ENCODE peak calls at places on chromosomes 7 and 10, in eight cellular contexts. One of them, this sample, is unnamed.

GRCh38 chr7:96786261-96786997 is 76.8 kb upstream of the SEM1 start:
- DNase-seq in A549: no peak
- DNase-seq in adrenal gland: peak
- DNase-seq in spleen: no peak
- DNase-seq in sigmoid colon: no peak
- DNase-seq in lower leg skin: peak
- DNase-seq in IMR-90: no peak
- DNase-seq in uterus: no peak
- DNase-seq in this sample: no peak

GRCh38 chr7:15821484-15822122 is 135.1 kb upstream of the MEOX2 start:
- DNase-seq in IMR-90: no peak
- DNase-seq in sigmoid colon: no peak
- DNase-seq in A549: no peak
- DNase-seq in uterus: peak
- DNase-seq in spleen: no peak
- DNase-seq in lower leg skin: no peak
- DNase-seq in adrenal gland: no peak
- DNase-seq in this sample: no peak

GRCh38 chr7:30470163-30470770 is 8.3 kb downstream of the NOD1 start:
- DNase-seq in lower leg skin: no peak
- DNase-seq in sigmoid colon: peak
- DNase-seq in adrenal gland: peak
- DNase-seq in IMR-90: peak
- DNase-seq in spleen: no peak
- DNase-seq in uterus: peak
- DNase-seq in A549: no peak
- DNase-seq in this sample: no peak

GRCh38 chr10:6576326-6576725 is 3.8 kb downstream of the PRKCQ start:
- DNase-seq in sigmoid colon: no peak
- DNase-seq in spleen: no peak
- DNase-seq in IMR-90: no peak
- DNase-seq in adrenal gland: no peak
- DNase-seq in uterus: no peak
- DNase-seq in A549: no peak
- DNase-seq in lower leg skin: no peak
- DNase-seq in this sample: no peak

GRCh38 chr7:628041-628763 is 98.3 kb upstream of the DNAAF5 start:
- DNase-seq in IMR-90: no peak
- DNase-seq in uterus: no peak
- DNase-seq in sigmoid colon: no peak
- DNase-seq in adrenal gland: no peak
- DNase-seq in A549: no peak
- DNase-seq in lower leg skin: no peak
- DNase-seq in spleen: peak
- DNase-seq in this sample: no peak

GRCh38 chr7:77454802-77455201 is 38.7 kb upstream of the GSAP start:
- DNase-seq in IMR-90: no peak
- DNase-seq in uterus: no peak
- DNase-seq in sigmoid colon: no peak
- DNase-seq in spleen: no peak
- DNase-seq in adrenal gland: no peak
- DNase-seq in A549: no peak
- DNase-seq in lower leg skin: no peak
- DNase-seq in this sample: no peak

GRCh38 chr7:106421181-106421762 is 136.5 kb upstream of the NAMPT start:
- DNase-seq in A549: no peak
- DNase-seq in sigmoid colon: peak
- DNase-seq in uterus: peak
- DNase-seq in spleen: peak
- DNase-seq in adrenal gland: peak
- DNase-seq in IMR-90: peak
- DNase-seq in lower leg skin: peak
- DNase-seq in this sample: peak

GRCh38 chr10:28278842-28279241 is 24.0 kb downstream of the MPP7 start:
- DNase-seq in adrenal gland: no peak
- DNase-seq in lower leg skin: no peak
- DNase-seq in sigmoid colon: no peak
- DNase-seq in uterus: no peak
- DNase-seq in IMR-90: no peak
- DNase-seq in spleen: no peak
- DNase-seq in A549: no peak
- DNase-seq in this sample: no peak

GRCh38 chr7:143408686-143409551 is at the start of gene EPHA1:
- DNase-seq in IMR-90: no peak
- DNase-seq in uterus: no peak
- DNase-seq in A549: peak
- DNase-seq in sigmoid colon: no peak
- DNase-seq in spleen: no peak
- DNase-seq in adrenal gland: no peak
- DNase-seq in lower leg skin: no peak
- DNase-seq in this sample: peak

GRCh38 chr10:58017719-58018367 is 249.9 kb downstream of the IPMK start:
- DNase-seq in uterus: no peak
- DNase-seq in lower leg skin: no peak
- DNase-seq in spleen: no peak
- DNase-seq in A549: peak
- DNase-seq in adrenal gland: peak
- DNase-seq in IMR-90: peak
- DNase-seq in sigmoid colon: no peak
- DNase-seq in this sample: no peak

GRCh38 chr7:13946181-13946580 is 43.3 kb downstream of the ETV1 start:
- DNase-seq in lower leg skin: no peak
- DNase-seq in IMR-90: peak
- DNase-seq in A549: no peak
- DNase-seq in spleen: no peak
- DNase-seq in adrenal gland: no peak
- DNase-seq in uterus: no peak
- DNase-seq in sigmoid colon: no peak
- DNase-seq in this sample: no peak

GRCh38 chr10:35191523-35191922 is 64.9 kb downstream of the CREM start:
- DNase-seq in sigmoid colon: peak
- DNase-seq in adrenal gland: peak
- DNase-seq in spleen: no peak
- DNase-seq in IMR-90: peak
- DNase-seq in A549: no peak
- DNase-seq in uterus: no peak
- DNase-seq in lower leg skin: peak
- DNase-seq in this sample: peak

GRCh38 chr7:138091073-138091472 is 14.8 kb downstream of the AKR1D1 start:
- DNase-seq in sigmoid colon: no peak
- DNase-seq in IMR-90: no peak
- DNase-seq in spleen: no peak
- DNase-seq in uterus: no peak
- DNase-seq in A549: no peak
- DNase-seq in adrenal gland: no peak
- DNase-seq in lower leg skin: no peak
- DNase-seq in this sample: no peak

GRCh38 chr7:95589031-95589430 is 7.3 kb downstream of the PDK4 start:
- DNase-seq in adrenal gland: no peak
- DNase-seq in sigmoid colon: no peak
- DNase-seq in A549: no peak
- DNase-seq in IMR-90: no peak
- DNase-seq in spleen: no peak
- DNase-seq in lower leg skin: no peak
- DNase-seq in uterus: no peak
- DNase-seq in this sample: no peak

GRCh38 chr7:95593343-95593742 is 3.0 kb downstream of the PDK4 start:
- DNase-seq in spleen: no peak
- DNase-seq in A549: no peak
- DNase-seq in IMR-90: no peak
- DNase-seq in lower leg skin: no peak
- DNase-seq in adrenal gland: no peak
- DNase-seq in sigmoid colon: no peak
- DNase-seq in uterus: no peak
- DNase-seq in this sample: no peak

GRCh38 chr7:95592570-95592969 is 3.7 kb downstream of the PDK4 start:
- DNase-seq in uterus: no peak
- DNase-seq in A549: no peak
- DNase-seq in spleen: no peak
- DNase-seq in adrenal gland: no peak
- DNase-seq in IMR-90: no peak
- DNase-seq in lower leg skin: no peak
- DNase-seq in sigmoid colon: no peak
- DNase-seq in this sample: no peak

GRCh38 chr7:95589766-95590165 is 6.5 kb downstream of the PDK4 start:
- DNase-seq in A549: no peak
- DNase-seq in lower leg skin: no peak
- DNase-seq in uterus: no peak
- DNase-seq in spleen: no peak
- DNase-seq in sigmoid colon: no peak
- DNase-seq in IMR-90: no peak
- DNase-seq in adrenal gland: no peak
- DNase-seq in this sample: no peak

GRCh38 chr7:95590387-95591248 is 5.7 kb downstream of the PDK4 start:
- DNase-seq in lower leg skin: no peak
- DNase-seq in spleen: no peak
- DNase-seq in A549: no peak
- DNase-seq in sigmoid colon: no peak
- DNase-seq in uterus: no peak
- DNase-seq in adrenal gland: no peak
- DNase-seq in IMR-90: no peak
- DNase-seq in this sample: no peak
- TF ChIP-seq POLR2A in lower leg skin: no peak
- TF ChIP-seq POLR2A in spleen: no peak
- TF ChIP-seq POLR2A in A549: no peak
- TF ChIP-seq POLR2A in sigmoid colon: no peak
- TF ChIP-seq POLR2A in uterus: no peak
- TF ChIP-seq POLR2A in adrenal gland: peak
- TF ChIP-seq POLR2A in IMR-90: no peak
- TF ChIP-seq POLR2A in this sample: peak

GRCh38 chr7:71015260-71015900 is 116.6 kb upstream of the GALNT17 start:
- DNase-seq in IMR-90: no peak
- DNase-seq in spleen: no peak
- DNase-seq in adrenal gland: no peak
- DNase-seq in A549: no peak
- DNase-seq in lower leg skin: no peak
- DNase-seq in sigmoid colon: peak
- DNase-seq in uterus: peak
- DNase-seq in this sample: peak

GRCh38 chr7:71016387-71016786 is 115.6 kb upstream of the GALNT17 start:
- DNase-seq in IMR-90: no peak
- DNase-seq in uterus: no peak
- DNase-seq in spleen: no peak
- DNase-seq in sigmoid colon: no peak
- DNase-seq in A549: no peak
- DNase-seq in lower leg skin: no peak
- DNase-seq in adrenal gland: no peak
- DNase-seq in this sample: no peak

GRCh38 chr7:71017602-71018001 is 114.3 kb upstream of the GALNT17 start:
- DNase-seq in lower leg skin: no peak
- DNase-seq in spleen: no peak
- DNase-seq in adrenal gland: no peak
- DNase-seq in sigmoid colon: no peak
- DNase-seq in IMR-90: no peak
- DNase-seq in uterus: no peak
- DNase-seq in A549: no peak
- DNase-seq in this sample: no peak

GRCh38 chr7:71021049-71021448 is 110.9 kb upstream of the GALNT17 start:
- DNase-seq in spleen: no peak
- DNase-seq in sigmoid colon: no peak
- DNase-seq in IMR-90: no peak
- DNase-seq in adrenal gland: no peak
- DNase-seq in lower leg skin: no peak
- DNase-seq in A549: no peak
- DNase-seq in uterus: no peak
- DNase-seq in this sample: no peak

GRCh38 chr7:71019703-71020102 is 112.2 kb upstream of the GALNT17 start:
- DNase-seq in A549: no peak
- DNase-seq in adrenal gland: no peak
- DNase-seq in uterus: peak
- DNase-seq in sigmoid colon: no peak
- DNase-seq in spleen: no peak
- DNase-seq in lower leg skin: no peak
- DNase-seq in IMR-90: no peak
- DNase-seq in this sample: no peak
- H3K4me3 ChIP-seq in A549: no peak
- H3K4me3 ChIP-seq in adrenal gland: no peak
- H3K4me3 ChIP-seq in uterus: no peak
- H3K4me3 ChIP-seq in sigmoid colon: no peak
- H3K4me3 ChIP-seq in spleen: no peak
- H3K4me3 ChIP-seq in lower leg skin: no peak
- H3K4me3 ChIP-seq in IMR-90: no peak
- H3K4me3 ChIP-seq in this sample: no peak

GRCh38 chr7:80508440-80508839 is 3.4 kb downstream of the GNAT3 start:
- DNase-seq in A549: no peak
- DNase-seq in uterus: no peak
- DNase-seq in sigmoid colon: no peak
- DNase-seq in IMR-90: peak
- DNase-seq in adrenal gland: no peak
- DNase-seq in lower leg skin: no peak
- DNase-seq in spleen: no peak
- DNase-seq in this sample: no peak
- TF ChIP-seq CTCF in A549: no peak
- TF ChIP-seq CTCF in uterus: no peak
- TF ChIP-seq CTCF in sigmoid colon: no peak
- TF ChIP-seq CTCF in IMR-90: no peak
- TF ChIP-seq CTCF in adrenal gland: no peak
- TF ChIP-seq CTCF in lower leg skin: no peak
- TF ChIP-seq CTCF in spleen: no peak
- TF ChIP-seq CTCF in this sample: no peak

GRCh38 chr10:125166658-125167057 is 6.3 kb upstream of the CTBP2 start:
- DNase-seq in A549: no peak
- DNase-seq in adrenal gland: no peak
- DNase-seq in spleen: no peak
- DNase-seq in uterus: no peak
- DNase-seq in IMR-90: no peak
- DNase-seq in lower leg skin: no peak
- DNase-seq in sigmoid colon: peak
- DNase-seq in this sample: no peak

GRCh38 chr10:125169915-125170314 is 9.6 kb upstream of the CTBP2 start:
- DNase-seq in uterus: no peak
- DNase-seq in lower leg skin: no peak
- DNase-seq in spleen: no peak
- DNase-seq in sigmoid colon: no peak
- DNase-seq in adrenal gland: no peak
- DNase-seq in IMR-90: no peak
- DNase-seq in A549: no peak
- DNase-seq in this sample: no peak

GRCh38 chr10:125171402-125172316 is 11.3 kb upstream of the CTBP2 start:
- DNase-seq in uterus: no peak
- DNase-seq in adrenal gland: no peak
- DNase-seq in sigmoid colon: no peak
- DNase-seq in spleen: no peak
- DNase-seq in A549: no peak
- DNase-seq in IMR-90: no peak
- DNase-seq in lower leg skin: no peak
- DNase-seq in this sample: no peak

GRCh38 chr10:125172694-125173093 is 12.3 kb upstream of the CTBP2 start:
- DNase-seq in uterus: no peak
- DNase-seq in adrenal gland: no peak
- DNase-seq in A549: no peak
- DNase-seq in spleen: no peak
- DNase-seq in sigmoid colon: no peak
- DNase-seq in IMR-90: no peak
- DNase-seq in lower leg skin: no peak
- DNase-seq in this sample: no peak

DNA sequence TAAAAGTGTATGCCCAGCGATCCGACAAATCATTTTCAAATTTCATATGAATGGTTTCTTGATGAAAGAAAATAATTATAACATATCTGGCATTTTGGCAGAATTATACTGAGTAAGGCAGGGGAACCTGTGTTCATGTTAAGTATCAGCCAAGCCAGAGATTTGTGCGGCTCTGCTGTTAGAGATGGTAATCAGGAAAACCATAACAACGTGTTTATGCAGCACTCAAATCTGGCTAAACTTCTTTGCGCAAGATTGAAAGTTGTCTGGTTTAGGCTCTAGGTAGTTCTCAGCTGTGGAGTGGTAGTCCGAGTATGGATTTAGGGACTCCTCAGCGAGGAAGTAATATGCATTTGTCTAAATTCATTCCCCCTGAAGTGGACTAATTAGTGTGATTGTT is 8.9 kb upstream of the CTBP2 start:
- DNase-seq in IMR-90: no peak
- DNase-seq in sigmoid colon: peak
- DNase-seq in uterus: no peak
- DNase-seq in spleen: no peak
- DNase-seq in adrenal gland: no peak
- DNase-seq in A549: no peak
- DNase-seq in lower leg skin: no peak
- DNase-seq in this sample: no peak
- TF ChIP-seq POLR2A in IMR-90: no peak
- TF ChIP-seq POLR2A in sigmoid colon: no peak
- TF ChIP-seq POLR2A in uterus: no peak
- TF ChIP-seq POLR2A in spleen: no peak
- TF ChIP-seq POLR2A in adrenal gland: no peak
- TF ChIP-seq POLR2A in A549: no peak
- TF ChIP-seq POLR2A in lower leg skin: no peak
- TF ChIP-seq POLR2A in this sample: no peak

This sample was measured in transverse colon.